ENCODE peak calls at places on chromosomes 7 and 10, in four cellular contexts. D, R, N and Z are unnamed samples.
A peak's percentile ranks its signal among the peaks of the same experiment; 100 is the strongest.

GRCh38 chr10:119401671-119402395 is 140.7 kb downstream of the RGS10 start:
- DNase-seq in D (peak; percentile 92), R (peak; percentile 35), N (no peak), Z (peak; percentile 90)

GRCh38 chr7:34916267-34916666 is 121.0 kb downstream of the DPY19L1 start:
- DNase-seq in N (no peak), R (no peak), D (no peak), Z (no peak)

GRCh38 chr10:49300140-49300974 is 1.4 kb downstream of the C10orf71 start:
- DNase-seq in N (peak; percentile 59), R (no peak), D (peak; percentile 20), Z (no peak)

GRCh38 chr10:93512565-93512964 is 16.2 kb downstream of the CEP55 start:
- DNase-seq in N (no peak), R (no peak), D (no peak), Z (no peak)

GRCh38 chr7:107856806-107857540 is 34.0 kb upstream of the DLD start:
- DNase-seq in R (peak; percentile 67), D (no peak), N (no peak), Z (no peak)

GRCh38 chr7:42108803-42109528 is 128.0 kb downstream of the GLI3 start:
- DNase-seq in N (no peak), R (no peak), D (no peak), Z (no peak)

GRCh38 chr7:24075426-24075810 is 208.6 kb upstream of the NPY start:
- DNase-seq in D (no peak), N (no peak), R (no peak), Z (no peak)

GRCh38 chr7:79412915-79413314 is 40.6 kb downstream of the MAGI2 start:
- DNase-seq in N (no peak), D (no peak), R (no peak), Z (no peak)

GRCh38 chr10:23433710-23434109 is 5.2 kb upstream of the OTUD1 start:
- DNase-seq in N (no peak), D (no peak), R (no peak), Z (no peak)

GRCh38 chr10:57996536-57996935 is 271.2 kb downstream of the IPMK start:
- DNase-seq in R (no peak), D (no peak), N (no peak), Z (no peak)

GRCh38 chr10:100245484-100246220 is 16.3 kb upstream of the CHUK start:
- DNase-seq in D (no peak), N (no peak), R (no peak), Z (no peak)

GRCh38 chr10:85679696-85680095 is 686.9 kb downstream of the GRID1 start:
- DNase-seq in N (no peak), D (no peak), R (no peak), Z (no peak)

GRCh38 chr10:11160982-11161554 is 143.4 kb downstream of the CELF2 start:
- DNase-seq in N (no peak), D (peak; percentile 77), R (no peak), Z (no peak)

GRCh38 chr7:36091571-36092176 is 61.4 kb upstream of the EEPD1 start:
- DNase-seq in R (peak; percentile 10), D (no peak), N (no peak), Z (no peak)

GRCh38 chr10:104931723-104932122 is 290.6 kb downstream of the SORCS3 start:
- DNase-seq in N (no peak), D (no peak), R (no peak), Z (no peak)

GRCh38 chr7:16399265-16399801 is 22.0 kb downstream of the CRPPA start:
- DNase-seq in R (no peak), D (no peak), N (no peak), Z (no peak)

GRCh38 chr7:81603-82342 is 110.6 kb upstream of the FAM20C start:
- DNase-seq in N (no peak), D (peak; percentile 56), R (no peak), Z (no peak)

GRCh38 chr7:122653685-122654084 is 45.2 kb downstream of the RNF133 start:
- DNase-seq in D (no peak), R (no peak), N (no peak), Z (no peak)

GRCh38 chr7:50207682-50208255 is 96.7 kb upstream of the IKZF1 start:
- DNase-seq in N (no peak), D (no peak), R (no peak), Z (no peak)

GRCh38 chr10:110993024-110993693 is 73.8 kb downstream of the SHOC2 start:
- DNase-seq in D (no peak), R (no peak), N (peak; percentile 13), Z (no peak)

GRCh38 chr7:40986351-40986873 is 716.5 kb downstream of the INHBA start:
- DNase-seq in D (no peak), R (no peak), N (no peak), Z (no peak)

GRCh38 chr10:1037098-1037497 is 11.4 kb upstream of the IDI2 start:
- DNase-seq in R (no peak), N (no peak), D (no peak), Z (no peak)

GRCh38 chr10:70052462-70053211 is at the start of gene MACROH2A2:
- DNase-seq in N (no peak), D (peak; percentile 79), R (peak; percentile 63), Z (no peak)

GRCh38 chr7:134669845-134670373 is 23.3 kb downstream of the BPGM start:
- DNase-seq in D (no peak), R (no peak), N (peak; percentile 23), Z (no peak)

GRCh38 chr7:6558837-6559236 is 7.6 kb upstream of the GRID2IP start:
- DNase-seq in R (peak; percentile 73), D (no peak), N (no peak), Z (no peak)

GRCh38 chr10:127151541-127151940 is 44.9 kb downstream of the INSYN2A start:
- DNase-seq in N (no peak), R (no peak), D (no peak), Z (no peak)

GRCh38 chr7:157466473-157467261 is 129.9 kb downstream of the DNAJB6 start:
- DNase-seq in R (no peak), N (no peak), D (peak; percentile 42), Z (no peak)

GRCh38 chr10:22624289-22624738 is 90.1 kb downstream of the PIP4K2A start:
- DNase-seq in D (no peak), N (no peak), R (peak; percentile 97), Z (no peak)

GRCh38 chr7:111126987-111127386 is 36.1 kb downstream of the LRRN3 start:
- DNase-seq in D (no peak), R (no peak), N (no peak), Z (no peak)

GRCh38 chr7:126682176-126682575 is 570.6 kb downstream of the GRM8 start:
- DNase-seq in R (no peak), N (no peak), D (no peak), Z (no peak)

GRCh38 chr10:35259769-35260397 is 76.4 kb upstream of the CCNY start:
- DNase-seq in D (no peak), N (no peak), R (peak; percentile 14), Z (no peak)

DNA sequence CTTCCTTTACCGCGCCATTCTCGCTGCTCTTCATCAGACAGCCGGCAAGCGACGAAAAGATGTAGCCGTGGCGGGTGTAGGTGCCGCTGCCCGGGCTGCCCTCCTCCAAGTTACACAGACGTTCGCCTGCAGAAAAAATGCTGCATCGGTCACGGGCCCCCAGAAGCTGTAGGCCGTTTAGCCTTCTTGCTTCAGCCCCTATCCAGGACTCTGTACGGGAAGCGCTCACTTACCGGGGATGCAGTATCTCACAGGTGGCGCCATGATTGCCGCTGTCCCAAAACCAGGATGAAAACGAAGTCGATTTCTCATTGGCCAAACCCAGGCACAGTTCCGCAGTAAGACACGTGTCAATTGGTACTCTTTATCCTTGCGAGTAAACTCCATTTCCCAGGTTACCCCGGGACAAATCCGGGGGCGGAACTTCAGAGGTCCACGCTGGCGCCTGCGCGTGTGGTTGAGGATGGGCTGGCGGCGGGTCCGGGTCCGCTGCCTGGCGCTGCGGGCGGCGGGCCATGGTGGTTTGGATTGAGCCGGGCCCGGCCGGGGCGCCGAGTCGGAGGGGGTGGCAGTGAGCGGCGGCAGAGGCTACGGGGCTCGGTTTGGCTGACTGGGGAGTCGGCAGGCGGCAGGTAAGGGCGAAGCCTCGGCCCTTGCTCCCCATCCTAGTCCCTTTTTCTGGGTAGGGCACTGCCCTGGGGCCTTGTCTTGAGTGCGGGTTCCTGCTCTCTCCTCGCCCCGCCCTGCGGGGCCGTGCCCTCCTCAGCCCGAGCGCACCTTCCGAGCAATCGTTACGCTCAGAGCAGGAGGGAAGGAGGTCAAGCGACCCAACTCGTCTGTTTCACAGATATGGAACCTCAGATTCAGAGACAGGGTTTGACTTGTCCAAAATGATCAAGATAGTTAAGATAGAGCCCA is at the start of the genes EXOSC1 and ZDHHC16:
- DNase-seq in D (peak; percentile 94), R (peak; percentile 97), N (peak; percentile 93), Z (peak; percentile 95)
- TF ChIP-seq CTCF in D (no peak), R (peak; percentile 42), N (no peak), Z (no peak)

GRCh38 chr7:55971045-55971444 is 6.7 kb downstream of the NIPSNAP2 start:
- DNase-seq in N (no peak), R (no peak), D (no peak), Z (no peak)
- TF ChIP-seq POLR2A in N (no peak), R (no peak), D (no peak), Z (no peak)

GRCh38 chr7:45111298-45112223 is at the start of gene TBRG4:
- DNase-seq in N (peak; percentile 85), R (peak; percentile 90), D (peak; percentile 96), Z (peak; percentile 96)
- TF ChIP-seq CTCF in N (peak; percentile 22), R (peak; percentile 55), D (peak; percentile 14), Z (no peak)

GRCh38 chr10:132154931-132155330 is 31.8 kb upstream of the DPYSL4 start:
- DNase-seq in N (no peak), R (no peak), D (no peak), Z (no peak)
- TF ChIP-seq POLR2A in N (no peak), R (no peak), D (no peak), Z (no peak)

GRCh38 chr7:83271212-83272099 is 108.8 kb upstream of the PCLO start:
- DNase-seq in N (no peak), D (no peak), R (peak; percentile 1), Z (no peak)
- TF ChIP-seq CTCF in N (peak; percentile 13), D (no peak), R (peak; percentile 34), Z (peak; percentile 5)

DNA sequence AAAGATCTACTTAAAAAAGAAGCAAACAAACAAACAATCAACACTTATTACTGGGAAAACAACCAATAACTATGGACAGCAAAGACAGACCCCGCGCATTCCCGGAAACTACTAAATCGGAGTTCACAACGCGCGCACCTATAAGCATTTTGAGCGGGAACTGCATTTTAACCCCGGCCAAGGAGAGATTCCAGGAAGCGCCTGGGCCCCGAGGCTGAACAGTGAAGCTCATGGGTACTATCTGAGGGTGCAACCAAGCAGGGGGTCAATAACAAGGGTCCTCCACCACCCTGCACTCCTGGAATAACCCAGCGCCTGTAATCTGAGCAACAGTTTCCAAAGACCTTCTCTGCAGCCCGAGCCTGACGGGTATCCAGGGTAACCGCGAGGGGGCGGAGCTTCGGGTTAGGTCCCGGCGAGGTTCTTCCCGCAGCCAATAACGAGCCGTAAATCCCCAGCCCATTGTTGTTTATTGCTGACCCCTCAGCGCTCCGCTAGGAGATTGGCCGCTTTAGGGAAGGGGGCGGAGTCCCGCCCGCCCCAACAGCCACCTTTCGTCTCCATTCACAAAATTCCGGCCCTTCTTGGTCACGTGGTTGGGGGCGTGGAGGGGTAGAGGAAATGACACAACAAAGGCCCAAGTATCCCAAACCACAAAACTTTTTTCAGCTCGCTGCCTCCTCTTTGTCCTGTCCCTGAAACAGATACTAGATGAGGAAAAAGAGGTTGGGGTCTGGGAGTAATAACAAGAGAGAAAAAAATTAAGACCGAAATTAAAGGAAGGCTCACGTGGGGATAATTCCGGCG is 1.7 kb upstream of the ETV1 start:
- DNase-seq in R (peak; percentile 24), N (peak; percentile 13), D (peak; percentile 98), Z (peak; percentile 99)
- TF ChIP-seq POLR2A in R (no peak), N (no peak), D (no peak), Z (no peak)